ENCODE peak calls at places on chromosome 13, in five cellular contexts. One of them, this sample, is unnamed.

GRCh38 chr13:34070544-34071303 is 252.8 kb downstream of the RFC3 start:
- DNase-seq in GM04503: no peak
- DNase-seq in mesenchymal stem cell: no peak
- DNase-seq in NCI-H1105 treated with DMSO at 0.1 percent for 48 hours: no peak
- DNase-seq in naive B cell: no peak
- DNase-seq in this sample: no peak

GRCh38 chr13:95154441-95154886 is 146.8 kb downstream of the ABCC4 start:
- DNase-seq in GM04503: no peak
- DNase-seq in mesenchymal stem cell: no peak
- DNase-seq in NCI-H1105 treated with DMSO at 0.1 percent for 48 hours: peak
- DNase-seq in naive B cell: no peak
- DNase-seq in this sample: peak

GRCh38 chr13:86051134-86052103 is 252.2 kb upstream of the SLITRK6 start:
- DNase-seq in naive B cell: no peak
- DNase-seq in mesenchymal stem cell: no peak
- DNase-seq in NCI-H1105 treated with DMSO at 0.1 percent for 48 hours: no peak
- DNase-seq in GM04503: no peak
- DNase-seq in this sample: peak

GRCh38 chr13:111187879-111188643 is 73.0 kb downstream of the ARHGEF7 start:
- DNase-seq in GM04503: no peak
- DNase-seq in naive B cell: no peak
- DNase-seq in mesenchymal stem cell: peak
- DNase-seq in NCI-H1105 treated with DMSO at 0.1 percent for 48 hours: no peak
- DNase-seq in this sample: no peak

GRCh38 chr13:51620165-51620983 is 36.1 kb downstream of the WDFY2 start:
- DNase-seq in NCI-H1105 treated with DMSO at 0.1 percent for 48 hours: no peak
- DNase-seq in GM04503: no peak
- DNase-seq in naive B cell: no peak
- DNase-seq in mesenchymal stem cell: no peak
- DNase-seq in this sample: no peak

GRCh38 chr13:30125422-30126073 is 181.8 kb downstream of the KATNAL1 start:
- DNase-seq in naive B cell: no peak
- DNase-seq in mesenchymal stem cell: peak
- DNase-seq in NCI-H1105 treated with DMSO at 0.1 percent for 48 hours: peak
- DNase-seq in GM04503: peak
- DNase-seq in this sample: no peak

GRCh38 chr13:38687246-38688229 is 661 bp downstream of the FREM2 start:
- DNase-seq in naive B cell: no peak
- DNase-seq in mesenchymal stem cell: peak
- DNase-seq in GM04503: no peak
- DNase-seq in NCI-H1105 treated with DMSO at 0.1 percent for 48 hours: no peak
- DNase-seq in this sample: peak

GRCh38 chr13:48978942-48979601 is 3.4 kb downstream of the FNDC3A start:
- DNase-seq in naive B cell: no peak
- DNase-seq in NCI-H1105 treated with DMSO at 0.1 percent for 48 hours: no peak
- DNase-seq in mesenchymal stem cell: no peak
- DNase-seq in GM04503: no peak
- DNase-seq in this sample: no peak

GRCh38 chr13:35714588-35714987 is 238.1 kb upstream of the MAB21L1 start:
- DNase-seq in mesenchymal stem cell: no peak
- DNase-seq in naive B cell: no peak
- DNase-seq in GM04503: no peak
- DNase-seq in NCI-H1105 treated with DMSO at 0.1 percent for 48 hours: no peak
- DNase-seq in this sample: no peak

GRCh38 chr13:63112799-63113395 is 1697.2 kb upstream of the PCDH20 start:
- DNase-seq in NCI-H1105 treated with DMSO at 0.1 percent for 48 hours: no peak
- DNase-seq in GM04503: no peak
- DNase-seq in naive B cell: no peak
- DNase-seq in mesenchymal stem cell: no peak
- DNase-seq in this sample: no peak

GRCh38 chr13:44719857-44720671 is 143.9 kb upstream of the TSC22D1 start:
- DNase-seq in GM04503: peak
- DNase-seq in naive B cell: no peak
- DNase-seq in mesenchymal stem cell: peak
- DNase-seq in NCI-H1105 treated with DMSO at 0.1 percent for 48 hours: no peak
- DNase-seq in this sample: no peak

GRCh38 chr13:114047358-114047881 is 73.5 kb upstream of the C13orf46 start:
- DNase-seq in GM04503: no peak
- DNase-seq in naive B cell: peak
- DNase-seq in mesenchymal stem cell: peak
- DNase-seq in NCI-H1105 treated with DMSO at 0.1 percent for 48 hours: peak
- DNase-seq in this sample: peak

GRCh38 chr13:70938462-70938861 is 830.2 kb upstream of the KLHL1 start:
- DNase-seq in mesenchymal stem cell: no peak
- DNase-seq in GM04503: no peak
- DNase-seq in NCI-H1105 treated with DMSO at 0.1 percent for 48 hours: no peak
- DNase-seq in naive B cell: no peak
- DNase-seq in this sample: no peak

GRCh38 chr13:110418944-110419343 is 111.9 kb downstream of the COL4A2 start:
- DNase-seq in NCI-H1105 treated with DMSO at 0.1 percent for 48 hours: no peak
- DNase-seq in mesenchymal stem cell: no peak
- DNase-seq in naive B cell: no peak
- DNase-seq in GM04503: no peak
- DNase-seq in this sample: no peak

GRCh38 chr13:75761373-75761772 is 125.2 kb downstream of the LMO7 start:
- DNase-seq in NCI-H1105 treated with DMSO at 0.1 percent for 48 hours: no peak
- DNase-seq in GM04503: no peak
- DNase-seq in mesenchymal stem cell: no peak
- DNase-seq in naive B cell: no peak
- DNase-seq in this sample: no peak

GRCh38 chr13:71979616-71980015 is 112.6 kb upstream of the DACH1 start:
- DNase-seq in NCI-H1105 treated with DMSO at 0.1 percent for 48 hours: no peak
- DNase-seq in naive B cell: no peak
- DNase-seq in GM04503: no peak
- DNase-seq in mesenchymal stem cell: peak
- DNase-seq in this sample: peak

GRCh38 chr13:111210082-111210481 is 95.0 kb downstream of the ARHGEF7 start:
- DNase-seq in naive B cell: no peak
- DNase-seq in NCI-H1105 treated with DMSO at 0.1 percent for 48 hours: no peak
- DNase-seq in mesenchymal stem cell: no peak
- DNase-seq in GM04503: no peak
- DNase-seq in this sample: no peak

GRCh38 chr13:73258396-73258795 is 199.6 kb downstream of the KLF5 start:
- DNase-seq in naive B cell: no peak
- DNase-seq in mesenchymal stem cell: peak
- DNase-seq in GM04503: no peak
- DNase-seq in NCI-H1105 treated with DMSO at 0.1 percent for 48 hours: no peak
- DNase-seq in this sample: no peak

GRCh38 chr13:51785592-51786424 is 18.2 kb downstream of the DHRS12 start:
- DNase-seq in NCI-H1105 treated with DMSO at 0.1 percent for 48 hours: peak
- DNase-seq in naive B cell: no peak
- DNase-seq in GM04503: no peak
- DNase-seq in mesenchymal stem cell: peak
- DNase-seq in this sample: peak

GRCh38 chr13:79936368-79937136 is 404.4 kb downstream of the SPRY2 start:
- DNase-seq in naive B cell: no peak
- DNase-seq in mesenchymal stem cell: peak
- DNase-seq in GM04503: peak
- DNase-seq in NCI-H1105 treated with DMSO at 0.1 percent for 48 hours: no peak
- DNase-seq in this sample: no peak

GRCh38 chr13:34137200-34137599 is 319.3 kb downstream of the RFC3 start:
- DNase-seq in NCI-H1105 treated with DMSO at 0.1 percent for 48 hours: no peak
- DNase-seq in naive B cell: no peak
- DNase-seq in GM04503: no peak
- DNase-seq in mesenchymal stem cell: no peak
- DNase-seq in this sample: no peak

GRCh38 chr13:24220086-24220703 is 59.7 kb downstream of the SPATA13 start:
- DNase-seq in mesenchymal stem cell: peak
- DNase-seq in naive B cell: peak
- DNase-seq in NCI-H1105 treated with DMSO at 0.1 percent for 48 hours: peak
- DNase-seq in GM04503: peak
- DNase-seq in this sample: peak

GRCh38 chr13:60267498-60268202 is 103.9 kb upstream of the DIAPH3 start:
- DNase-seq in mesenchymal stem cell: peak
- DNase-seq in NCI-H1105 treated with DMSO at 0.1 percent for 48 hours: no peak
- DNase-seq in GM04503: no peak
- DNase-seq in naive B cell: peak
- DNase-seq in this sample: no peak

GRCh38 chr13:33728271-33729037 is 89.5 kb upstream of the RFC3 start:
- DNase-seq in GM04503: no peak
- DNase-seq in naive B cell: peak
- DNase-seq in mesenchymal stem cell: no peak
- DNase-seq in NCI-H1105 treated with DMSO at 0.1 percent for 48 hours: no peak
- DNase-seq in this sample: no peak

GRCh38 chr13:20294497-20294896 is 62.4 kb upstream of the GJB6 start:
- DNase-seq in GM04503: no peak
- DNase-seq in NCI-H1105 treated with DMSO at 0.1 percent for 48 hours: no peak
- DNase-seq in naive B cell: no peak
- DNase-seq in mesenchymal stem cell: no peak
- DNase-seq in this sample: no peak

GRCh38 chr13:37429976-37430375 is 168.6 kb downstream of the POSTN start:
- DNase-seq in NCI-H1105 treated with DMSO at 0.1 percent for 48 hours: no peak
- DNase-seq in GM04503: peak
- DNase-seq in naive B cell: no peak
- DNase-seq in mesenchymal stem cell: peak
- DNase-seq in this sample: no peak

GRCh38 chr13:98141938-98142426 is 912 bp upstream of the FARP1 start:
- DNase-seq in NCI-H1105 treated with DMSO at 0.1 percent for 48 hours: no peak
- DNase-seq in mesenchymal stem cell: peak
- DNase-seq in GM04503: no peak
- DNase-seq in naive B cell: no peak
- DNase-seq in this sample: peak

GRCh38 chr13:79407349-79407979 is 1.4 kb upstream of the RBM26 start:
- DNase-seq in GM04503: no peak
- DNase-seq in NCI-H1105 treated with DMSO at 0.1 percent for 48 hours: no peak
- DNase-seq in mesenchymal stem cell: no peak
- DNase-seq in naive B cell: no peak
- DNase-seq in this sample: no peak

GRCh38 chr13:91894311-91894710 is 495.9 kb downstream of the GPC5 start:
- DNase-seq in naive B cell: no peak
- DNase-seq in GM04503: no peak
- DNase-seq in mesenchymal stem cell: no peak
- DNase-seq in NCI-H1105 treated with DMSO at 0.1 percent for 48 hours: peak
- DNase-seq in this sample: no peak

GRCh38 chr13:109412232-109412935 is 374.0 kb downstream of the IRS2 start:
- DNase-seq in naive B cell: no peak
- DNase-seq in GM04503: no peak
- DNase-seq in NCI-H1105 treated with DMSO at 0.1 percent for 48 hours: peak
- DNase-seq in mesenchymal stem cell: peak
- DNase-seq in this sample: peak

GRCh38 chr13:62433660-62434059 is 1018.0 kb upstream of the PCDH20 start:
- DNase-seq in NCI-H1105 treated with DMSO at 0.1 percent for 48 hours: no peak
- DNase-seq in mesenchymal stem cell: no peak
- DNase-seq in GM04503: no peak
- DNase-seq in naive B cell: no peak
- DNase-seq in this sample: no peak

GRCh38 chr13:50911051-50911690 is 1.6 kb downstream of the RNASEH2B start:
- DNase-seq in naive B cell: no peak
- DNase-seq in mesenchymal stem cell: peak
- DNase-seq in NCI-H1105 treated with DMSO at 0.1 percent for 48 hours: no peak
- DNase-seq in GM04503: no peak
- DNase-seq in this sample: no peak

GRCh38 chr13:22278336-22278929 is 607.6 kb downstream of the FGF9 start:
- DNase-seq in NCI-H1105 treated with DMSO at 0.1 percent for 48 hours: peak
- DNase-seq in naive B cell: peak
- DNase-seq in mesenchymal stem cell: peak
- DNase-seq in GM04503: peak
- DNase-seq in this sample: no peak

GRCh38 chr13:40480012-40480914 is 186.2 kb downstream of the FOXO1 start:
- DNase-seq in NCI-H1105 treated with DMSO at 0.1 percent for 48 hours: no peak
- DNase-seq in GM04503: no peak
- DNase-seq in mesenchymal stem cell: no peak
- DNase-seq in naive B cell: peak
- DNase-seq in this sample: no peak

GRCh38 chr13:99496322-99497142 is 4.7 kb upstream of the TM9SF2 start:
- DNase-seq in GM04503: peak
- DNase-seq in NCI-H1105 treated with DMSO at 0.1 percent for 48 hours: no peak
- DNase-seq in mesenchymal stem cell: peak
- DNase-seq in naive B cell: peak
- DNase-seq in this sample: no peak

GRCh38 chr13:108597943-108598342 is 31.5 kb upstream of the MYO16 start:
- DNase-seq in NCI-H1105 treated with DMSO at 0.1 percent for 48 hours: no peak
- DNase-seq in naive B cell: no peak
- DNase-seq in mesenchymal stem cell: peak
- DNase-seq in GM04503: no peak
- DNase-seq in this sample: no peak

GRCh38 chr13:33249066-33249465 is 36.5 kb downstream of the STARD13 start:
- DNase-seq in mesenchymal stem cell: peak
- DNase-seq in GM04503: no peak
- DNase-seq in NCI-H1105 treated with DMSO at 0.1 percent for 48 hours: no peak
- DNase-seq in naive B cell: no peak
- DNase-seq in this sample: no peak

GRCh38 chr13:73608157-73608516 is 526.1 kb downstream of the KLF12 start:
- DNase-seq in GM04503: no peak
- DNase-seq in mesenchymal stem cell: no peak
- DNase-seq in naive B cell: no peak
- DNase-seq in NCI-H1105 treated with DMSO at 0.1 percent for 48 hours: no peak
- DNase-seq in this sample: peak

GRCh38 chr13:30333601-30334000 is 26.2 kb upstream of the KATNAL1 start:
- DNase-seq in GM04503: no peak
- DNase-seq in naive B cell: no peak
- DNase-seq in mesenchymal stem cell: no peak
- DNase-seq in NCI-H1105 treated with DMSO at 0.1 percent for 48 hours: no peak
- DNase-seq in this sample: no peak

GRCh38 chr13:48233886-48234488 is 981 bp downstream of the ITM2B start:
- DNase-seq in GM04503: no peak
- DNase-seq in mesenchymal stem cell: peak
- DNase-seq in NCI-H1105 treated with DMSO at 0.1 percent for 48 hours: no peak
- DNase-seq in naive B cell: peak
- DNase-seq in this sample: peak

This sample was measured in NCI-H146.